ENCODE peak calls at places on chromosome 15, in four cellular contexts. Y is HEK293T, H is HepG2, U is K562. S is an unnamed sample.

GRCh38 chr15:77335298-77335697 is 84.6 kb downstream of the PEAK1 start:
- DNase-seq in Y (no peak), H (no peak), U (no peak), S (no peak)

GRCh38 chr15:84781505-84781904 is 33.1 kb downstream of the ZNF592 start:
- DNase-seq in Y (no peak), H (no peak), U (no peak), S (no peak)

GRCh38 chr15:60086676-60087446 is 82.8 kb downstream of the FOXB1 start:
- DNase-seq in Y (no peak), H (no peak), U (no peak), S (no peak)

GRCh38 chr15:41882689-41883483 is 11.0 kb downstream of the SPTBN5 start:
- DNase-seq in Y (no peak), H (no peak), U (no peak), S (no peak)

GRCh38 chr15:94327356-94327936 is 96.1 kb downstream of the MCTP2 start:
- DNase-seq in Y (peak; percentile 36), H (peak; percentile 29), U (peak; percentile 15), S (no peak)

GRCh38 chr15:40754574-40754882 is 526 bp downstream of the RMDN3 start:
- DNase-seq in Y (no peak), H (no peak), U (peak; percentile 28), S (no peak)

GRCh38 chr15:63583027-63583426 is 14.2 kb upstream of the FBXL22 start:
- DNase-seq in Y (no peak), H (no peak), U (no peak), S (no peak)

GRCh38 chr15:27826902-27827321 is 272.2 kb downstream of the OCA2 start:
- DNase-seq in Y (no peak), H (no peak), U (no peak), S (no peak)

GRCh38 chr15:31234815-31235214 is 91.8 kb upstream of the KLF13 start:
- DNase-seq in Y (no peak), H (no peak), U (no peak), S (no peak)

GRCh38 chr15:39581501-39582285 is 814 bp downstream of the THBS1 start:
- DNase-seq in Y (peak; percentile 5), H (peak; percentile 78), U (no peak), S (no peak)

GRCh38 chr15:67863442-67863987 is 23.7 kb upstream of the RNU6-1 start:
- DNase-seq in Y (peak; percentile 91), H (peak; percentile 66), U (peak; percentile 84), S (peak; percentile 61)

GRCh38 chr15:99228120-99228770 is 21.1 kb downstream of the TTC23 start:
- DNase-seq in Y (no peak), H (no peak), U (no peak), S (no peak)

GRCh38 chr15:99224815-99225214 is 24.6 kb downstream of the TTC23 start:
- DNase-seq in Y (no peak), H (no peak), U (no peak), S (no peak)

GRCh38 chr15:99226802-99227201 is 22.6 kb downstream of the TTC23 start:
- DNase-seq in Y (no peak), H (no peak), U (no peak), S (no peak)

GRCh38 chr15:99224372-99224771 is 25.0 kb downstream of the TTC23 start:
- DNase-seq in Y (no peak), H (no peak), U (no peak), S (no peak)
- TF ChIP-seq FOXK2 in Y (no peak), H (no peak), U (no peak), S (no peak)

GRCh38 chr15:88071141-88071540 is 185.4 kb downstream of the NTRK3 start:
- DNase-seq in Y (no peak), H (no peak), U (no peak), S (no peak)
- TF ChIP-seq FOXK2 in Y (no peak), H (no peak), U (no peak), S (no peak)

DNA sequence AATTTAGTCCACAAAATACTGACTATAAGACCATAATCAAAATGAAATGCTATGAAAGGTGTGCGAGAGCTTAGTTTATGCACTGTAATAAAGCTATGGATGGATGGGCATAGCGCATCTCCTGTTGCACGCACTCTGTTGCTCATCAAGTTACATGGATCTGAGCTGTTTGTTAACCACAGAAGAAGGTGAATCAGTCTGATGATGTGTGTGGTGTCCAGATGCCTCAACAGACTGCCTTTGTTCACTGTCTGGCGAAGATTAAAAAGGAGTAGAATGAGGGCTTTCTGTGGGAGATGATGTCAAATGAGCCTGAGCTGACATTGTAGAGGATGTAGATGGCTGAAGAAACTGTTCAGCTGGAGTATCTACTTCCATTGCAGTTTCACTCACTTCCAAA is 36.1 kb downstream of the NSMCE3 start:
- DNase-seq in Y (no peak), H (no peak), U (no peak), S (no peak)
- TF ChIP-seq FOXK2 in Y (no peak), H (no peak), U (no peak), S (no peak)

GRCh38 chr15:66008920-66009572 is 139.8 kb downstream of the RAB11A start:
- DNase-seq in Y (no peak), H (no peak), U (peak; percentile 30), S (peak; percentile 25)
- TF ChIP-seq FOXK2 in Y (no peak), H (no peak), U (no peak), S (no peak)

DNA sequence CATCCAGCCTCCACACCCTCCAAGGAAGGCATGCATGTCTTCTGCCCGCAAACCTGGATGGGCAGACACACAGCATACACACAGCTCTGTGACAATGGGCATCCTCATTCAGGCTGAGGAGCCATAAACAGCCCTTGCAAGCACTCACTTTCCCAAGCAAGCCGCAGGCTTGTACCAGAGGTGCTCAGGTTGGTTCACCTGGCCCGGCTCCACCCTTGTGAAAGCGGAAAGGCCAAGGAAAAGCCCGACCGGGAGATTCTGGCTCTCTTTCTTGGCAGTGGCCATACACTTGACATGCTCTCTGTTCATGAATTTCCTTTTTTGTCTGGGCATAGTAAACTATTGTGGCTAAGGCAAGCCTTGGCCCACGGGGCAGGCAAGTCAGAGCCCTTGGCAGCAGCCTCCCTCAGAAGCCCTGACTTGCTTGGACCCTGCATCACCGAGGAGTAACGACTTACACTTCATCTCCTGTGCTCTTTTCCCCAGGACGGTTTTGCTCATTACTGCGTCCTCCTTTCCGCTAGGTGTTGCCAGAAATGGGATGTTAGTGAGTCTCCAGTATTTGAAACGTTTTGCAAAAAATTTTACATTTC is 74.6 kb upstream of the BNC1 start:
- DNase-seq in Y (no peak), H (no peak), U (no peak), S (no peak)
- TF ChIP-seq FOXK2 in Y (no peak), H (no peak), U (no peak), S (no peak)

GRCh38 chr15:50262533-50262932 is 3.0 kb downstream of the HDC start:
- DNase-seq in Y (no peak), H (no peak), U (no peak), S (no peak)
- TF ChIP-seq FOXK2 in Y (no peak), H (no peak), U (no peak), S (no peak)

GRCh38 chr15:78930577-78931388 is 14.1 kb downstream of the CTSH start:
- DNase-seq in Y (no peak), H (no peak), U (no peak), S (no peak)
- TF ChIP-seq FOXK2 in Y (no peak), H (no peak), U (no peak), S (no peak)

DNA sequence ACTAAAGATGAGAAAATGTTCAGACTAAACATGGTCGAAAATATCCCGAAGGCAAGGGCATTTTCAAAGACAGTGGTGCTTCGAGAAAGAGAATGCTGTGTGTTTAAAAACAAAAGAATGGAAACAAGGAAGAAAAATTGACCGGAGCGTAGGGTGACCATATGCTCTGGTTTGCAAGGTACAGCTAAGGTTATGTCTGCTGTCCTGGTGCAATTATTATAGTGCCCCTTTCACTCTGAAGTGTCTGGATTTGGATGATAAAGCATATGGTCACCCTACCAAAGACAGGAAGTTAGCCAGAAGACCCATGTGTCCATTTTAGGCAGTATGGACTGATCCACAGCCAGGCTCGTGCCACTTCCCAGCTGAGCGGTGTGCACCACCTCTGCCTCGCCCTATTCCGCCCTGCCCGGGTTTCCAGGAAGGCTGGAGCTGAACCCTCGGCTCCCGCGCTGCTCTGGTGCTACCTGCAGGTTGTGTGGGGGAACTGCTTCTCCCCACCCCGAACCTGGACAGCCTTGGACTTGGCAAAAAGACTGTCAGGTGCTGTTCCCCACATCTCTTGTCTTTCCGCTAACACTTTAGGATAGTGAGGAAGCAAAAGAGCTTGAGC is 25.2 kb downstream of the GOLGA6D start:
- DNase-seq in Y (peak; percentile 81), H (peak; percentile 58), U (peak; percentile 68), S (no peak)
- TF ChIP-seq FOXK2 in Y (no peak), H (no peak), U (no peak), S (no peak)

DNA sequence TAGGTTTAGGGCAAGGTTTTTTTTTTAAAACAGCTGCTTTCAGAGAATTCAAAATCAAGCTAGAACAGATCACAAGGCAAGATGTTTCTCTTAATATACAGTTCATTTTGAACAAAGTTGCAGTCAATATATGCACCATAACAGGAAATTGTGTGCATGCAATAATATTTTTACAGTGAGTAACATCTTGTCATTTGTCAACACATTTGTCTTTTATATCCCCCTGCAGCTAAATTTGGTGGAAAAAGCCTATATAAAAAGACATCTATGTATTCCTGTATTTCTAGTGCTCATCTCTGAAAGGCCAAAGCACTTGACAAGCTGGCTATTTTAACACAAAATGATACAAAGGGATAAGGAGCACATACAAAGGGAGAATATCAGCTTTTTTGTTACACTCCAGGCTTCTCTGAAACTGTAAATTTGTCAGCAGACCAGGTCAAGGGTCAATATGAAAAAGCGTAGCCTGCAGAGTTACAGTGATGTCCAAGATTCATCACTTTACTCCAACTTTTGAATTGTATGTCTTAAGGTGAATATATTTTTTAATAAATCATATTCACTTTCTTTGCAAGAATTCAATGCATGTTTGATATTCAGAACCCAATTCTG is 146.4 kb upstream of the DPH6 start:
- DNase-seq in Y (no peak), H (no peak), U (no peak), S (no peak)
- TF ChIP-seq FOXK2 in Y (no peak), H (no peak), U (no peak), S (no peak)

S was measured in GM12878.